ENCODE peak calls at places on chromosomes 6 and 20, in six cellular contexts. Z, H, O, X, W and Y are unnamed samples.
A peak's percentile ranks its signal among the peaks of the same experiment; 100 is the strongest.

GRCh38 chr20:25273046-25273445 is 25.2 kb downstream of the PYGB start:
- DNase-seq in H (no peak), W (no peak), Z (peak; percentile 4), O (no peak), X (no peak), Y (peak; percentile 10)

GRCh38 chr20:23369424-23369823 is 7.4 kb downstream of the GZF1 start:
- DNase-seq in Z (no peak), W (no peak), O (no peak), X (no peak), H (no peak), Y (no peak)

GRCh38 chr6:136086686-136087085 is 163.4 kb downstream of the MTFR2 start:
- DNase-seq in H (no peak), O (no peak), X (no peak), W (no peak), Z (no peak), Y (no peak)

GRCh38 chr6:154993026-154993425 is 2.1 kb upstream of the TIAM2 start:
- DNase-seq in H (no peak), X (no peak), W (no peak), O (no peak), Z (no peak), Y (no peak)

GRCh38 chr6:168264593-168265335 is 54.8 kb downstream of the DACT2 start:
- DNase-seq in O (no peak), H (no peak), X (no peak), W (no peak), Z (no peak), Y (no peak)

GRCh38 chr6:16991981-16992629 is 109.7 kb upstream of the STMND1 start:
- DNase-seq in W (no peak), H (no peak), X (no peak), Z (no peak), O (no peak), Y (no peak)

GRCh38 chr20:32820698-32821378 is 1.1 kb downstream of the MAPRE1 start:
- DNase-seq in Z (no peak), H (no peak), W (no peak), O (no peak), X (no peak), Y (no peak)

GRCh38 chr6:152634773-152635172 is 2.4 kb downstream of the SYNE1 start:
- DNase-seq in O (no peak), W (no peak), X (no peak), Z (no peak), H (no peak), Y (no peak)

GRCh38 chr20:23211164-23211563 is 125.0 kb upstream of the CD93 start:
- DNase-seq in H (no peak), O (no peak), X (no peak), Z (no peak), W (no peak), Y (no peak)

GRCh38 chr6:36759177-36759757 is 61.6 kb downstream of the RAB44 start:
- DNase-seq in X (peak; percentile 58), H (no peak), O (peak; percentile 83), Z (peak; percentile 88), W (peak; percentile 90), Y (peak; percentile 95)
- TF ChIP-seq CTCF in X (peak; percentile 93), H (peak; percentile 98), O (peak; percentile 98), Z (peak; percentile 99), W (peak; percentile 96), Y (peak; percentile 97)

GRCh38 chr6:108566406-108566805 is 5.7 kb downstream of the FOXO3 start:
- DNase-seq in W (no peak), O (no peak), X (no peak), Z (no peak), H (no peak), Y (no peak)

GRCh38 chr6:108568101-108568500 is 7.4 kb downstream of the FOXO3 start:
- DNase-seq in O (no peak), Z (no peak), H (no peak), X (no peak), W (no peak), Y (no peak)

GRCh38 chr6:108564178-108564577 is 3.5 kb downstream of the FOXO3 start:
- DNase-seq in O (peak; percentile 92), Z (no peak), H (no peak), W (no peak), X (peak; percentile 93), Y (no peak)

GRCh38 chr6:108565091-108565766 is 4.5 kb downstream of the FOXO3 start:
- DNase-seq in H (no peak), O (peak; percentile 64), W (peak; percentile 43), Z (no peak), X (peak; percentile 70), Y (no peak)

GRCh38 chr6:108565893-108566292 is 5.2 kb downstream of the FOXO3 start:
- DNase-seq in Z (no peak), H (no peak), O (peak; percentile 45), X (peak; percentile 52), W (peak; percentile 40), Y (no peak)
- TF ChIP-seq CTCF in Z (no peak), H (no peak), O (no peak), X (no peak), W (no peak), Y (no peak)

GRCh38 chr20:62137092-62137384 is 6.2 kb downstream of the PSMA7 start:
- DNase-seq in X (no peak), O (no peak), W (no peak), H (no peak), Z (no peak), Y (no peak)
- TF ChIP-seq CTCF in X (no peak), O (peak; percentile 1), W (no peak), H (no peak), Z (no peak), Y (no peak)

GRCh38 chr6:40163924-40164323 is 229.7 kb upstream of the MOCS1 start:
- DNase-seq in X (no peak), O (no peak), H (no peak), W (no peak), Z (no peak), Y (no peak)
- TF ChIP-seq CTCF in X (no peak), O (no peak), H (no peak), W (no peak), Z (no peak), Y (no peak)

DNA sequence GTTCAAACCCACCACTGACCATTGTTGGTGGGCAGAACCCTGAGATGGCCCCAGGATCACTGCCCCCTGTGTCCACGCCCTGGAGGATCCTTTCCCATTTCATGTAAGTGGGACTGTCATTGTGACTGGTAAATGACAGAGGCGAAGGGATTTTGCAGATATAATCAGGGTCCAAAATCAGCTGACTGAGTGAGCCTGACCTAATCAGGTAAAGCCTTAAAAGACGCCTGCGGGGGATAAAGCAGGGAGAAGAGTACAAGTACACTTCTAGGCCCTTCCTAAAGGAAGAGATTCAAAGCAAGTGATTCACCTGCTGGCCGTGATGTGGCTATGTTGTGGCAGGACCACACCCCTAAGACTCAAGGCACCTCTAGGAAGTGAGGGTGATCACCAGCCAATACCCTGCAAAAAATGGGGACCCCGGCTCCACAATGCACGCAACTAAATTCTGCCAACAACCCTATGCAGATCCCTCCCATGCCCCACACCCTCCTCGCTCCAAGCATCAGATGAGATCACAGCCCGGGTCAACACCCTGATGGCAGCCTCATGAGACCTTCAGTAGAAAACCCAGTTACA is 11.4 kb downstream of the PREX1 start:
- DNase-seq in Z (no peak), W (no peak), X (no peak), H (no peak), O (no peak), Y (no peak)
- TF ChIP-seq CTCF in Z (no peak), W (no peak), X (no peak), H (no peak), O (no peak), Y (no peak)